ENCODE peak calls at places on chromosome 16, in nine cellular contexts. X is astrocyte of the spinal cord, Y is transverse colon, E is testis, M is adrenal gland, F is heart right ventricle, T is fibroblast of lung, W is thoracic aorta, K is AG09309. J is an unnamed sample.

GRCh38 chr16:23131841-23132576 is 17.2 kb downstream of the USP31 start:
- DNase-seq in X (peak), Y (no peak), E (no peak), M (no peak), F (no peak), T (peak), W (no peak), K (no peak), J (no peak)

GRCh38 chr16:27515874-27516353 is 33.8 kb downstream of the GTF3C1 start:
- DNase-seq in X (no peak), Y (no peak), E (peak), M (no peak), F (no peak), T (no peak), W (no peak), K (no peak), J (peak)

GRCh38 chr16:27867122-27868110 is 196.1 kb downstream of the GSG1L start:
- DNase-seq in X (peak), Y (peak), E (peak), M (peak), F (peak), T (peak), W (no peak), K (peak), J (peak)

GRCh38 chr16:56438042-56438441 is 12.7 kb upstream of the AMFR start:
- DNase-seq in X (no peak), Y (no peak), E (no peak), M (no peak), F (no peak), T (no peak), W (no peak), K (no peak), J (no peak)

GRCh38 chr16:85767569-85767968 is 16.7 kb upstream of the C16orf74 start:
- DNase-seq in X (peak), Y (no peak), E (no peak), M (no peak), F (no peak), T (peak), W (no peak), K (peak), J (no peak)

GRCh38 chr16:56344518-56345405 is 80.6 kb downstream of the AMFR start:
- DNase-seq in X (no peak), Y (no peak), E (no peak), M (no peak), F (no peak), T (no peak), W (no peak), K (no peak), J (no peak)

GRCh38 chr16:81555660-81556059 is 111.1 kb downstream of the CMIP start:
- DNase-seq in X (no peak), Y (no peak), E (no peak), M (no peak), F (no peak), T (no peak), W (no peak), K (no peak), J (no peak)

GRCh38 chr16:56606071-56606687 is 2.2 kb upstream of the MT2A start:
- DNase-seq in X (no peak), Y (no peak), E (no peak), M (peak), F (no peak), T (no peak), W (no peak), K (peak), J (no peak)

GRCh38 chr16:87841608-87842208 is 27.6 kb downstream of the SLC7A5 start:
- DNase-seq in X (no peak), Y (no peak), E (no peak), M (no peak), F (no peak), T (no peak), W (no peak), K (no peak), J (no peak)

DNA sequence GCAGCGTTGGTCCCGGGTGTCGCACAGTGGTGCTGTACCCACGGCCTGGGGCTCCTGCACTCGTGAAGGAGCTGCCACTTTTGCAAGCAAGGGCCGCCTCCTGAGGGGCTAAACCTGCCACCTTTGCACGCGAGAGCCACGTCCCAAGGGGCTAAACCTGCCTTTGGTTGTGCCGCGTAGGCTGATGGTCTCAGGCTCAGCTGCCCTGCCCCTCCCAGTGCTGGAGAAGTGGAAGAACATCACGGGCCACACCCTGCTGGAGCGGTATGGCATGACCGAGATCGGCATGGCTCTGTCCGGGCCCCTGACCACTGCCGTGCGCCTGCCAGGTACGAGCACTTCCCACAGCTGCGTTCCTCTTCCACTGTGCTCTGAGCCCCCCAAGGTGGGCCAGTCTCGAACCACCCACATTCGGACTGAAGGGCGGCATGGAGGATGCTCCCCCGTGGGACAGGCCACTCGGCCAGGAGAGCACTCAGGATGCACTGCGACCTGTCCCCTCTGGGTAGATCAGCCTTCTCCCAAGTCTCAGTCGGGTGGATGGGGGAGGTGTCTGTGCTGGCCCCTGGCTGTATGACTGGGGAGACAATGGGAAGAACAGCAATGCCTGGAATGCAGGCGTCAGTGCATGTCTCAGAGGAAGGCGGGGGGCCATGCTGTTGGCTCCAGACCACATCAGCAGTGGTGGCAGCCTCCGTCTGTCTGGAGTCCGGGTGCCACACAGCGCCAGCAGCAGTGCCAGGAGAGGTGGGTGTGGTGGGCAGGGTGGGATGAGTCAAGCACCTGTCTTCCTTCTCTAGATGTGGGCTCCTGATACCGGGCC is 20.7 kb downstream of the ACSF3 start:
- DNase-seq in X (peak), Y (peak), E (no peak), M (no peak), F (no peak), T (no peak), W (no peak), K (no peak), J (peak)
- H3K4me3 ChIP-seq in X (no peak), Y (no peak), E (no peak), M (no peak), F (no peak), T (no peak), W (peak), K (no peak), J (peak)

DNA sequence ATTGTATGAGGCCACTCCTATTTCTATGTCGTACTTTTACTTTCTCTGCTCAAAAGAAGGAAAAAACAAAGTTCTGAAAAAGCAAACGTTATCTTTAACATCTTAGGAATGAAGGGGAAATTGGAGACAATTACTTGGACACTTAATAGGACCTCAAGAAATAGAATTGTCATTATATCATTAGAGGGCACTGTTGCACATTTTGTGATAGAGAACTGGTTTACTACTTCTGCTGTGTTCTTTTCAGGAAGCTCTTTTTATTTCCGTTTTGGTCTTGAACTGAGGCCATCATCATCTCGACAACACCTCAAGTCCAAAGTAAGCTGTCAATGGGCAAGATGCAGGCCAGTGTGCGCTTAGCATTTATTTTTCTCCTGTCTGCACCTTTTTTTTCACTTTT is 14.6 kb downstream of the COG4 start:
- DNase-seq in X (no peak), Y (no peak), E (no peak), M (no peak), F (no peak), T (peak), W (no peak), K (no peak), J (peak)
- TF ChIP-seq CTCF in X (peak), Y (no peak), E (no peak), M (no peak), F (peak), T (no peak), W (no peak), K (peak), J (no peak)

GRCh38 chr16:3645504-3646347 is 8.8 kb upstream of the DNASE1 start:
- DNase-seq in X (peak), Y (no peak), E (peak), M (peak), F (no peak), T (peak), W (no peak), K (no peak), J (no peak)
- H3K4me3 ChIP-seq in X (no peak), Y (no peak), E (no peak), M (no peak), F (no peak), T (no peak), W (no peak), K (no peak), J (no peak)

GRCh38 chr16:10122546-10122945 is 59.7 kb downstream of the GRIN2A start:
- DNase-seq in X (no peak), Y (no peak), E (peak), M (no peak), F (no peak), T (no peak), W (no peak), K (no peak), J (peak)
- TF ChIP-seq CTCF in X (peak), Y (no peak), E (peak), M (no peak), F (peak), T (no peak), W (peak), K (no peak), J (peak)

DNA sequence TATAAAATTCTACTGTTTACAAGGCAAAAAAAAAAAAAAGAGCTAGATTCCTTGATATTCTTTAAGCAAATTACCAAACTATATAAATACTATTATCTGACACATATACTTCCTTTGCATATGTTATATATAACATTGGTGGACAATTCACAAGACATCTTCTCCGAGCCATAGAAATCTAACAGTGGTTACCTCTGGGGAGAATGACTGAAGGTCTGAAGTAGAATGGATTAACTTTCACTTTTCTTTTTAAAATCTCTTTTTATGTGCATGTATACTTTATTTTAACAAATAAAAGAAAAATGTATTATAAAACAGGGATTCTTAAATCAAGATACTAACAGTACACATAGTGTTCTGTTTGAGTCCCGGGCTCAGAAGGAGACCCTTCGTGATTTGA is 131.0 kb downstream of the MRTFB start:
- DNase-seq in X (no peak), Y (no peak), E (no peak), M (no peak), F (no peak), T (no peak), W (no peak), K (no peak), J (no peak)
- H3K4me3 ChIP-seq in X (no peak), Y (no peak), E (no peak), M (no peak), F (no peak), T (no peak), W (peak), K (no peak), J (no peak)

J was measured in GM12865.